ENCODE peak calls at places on chromosomes 2 and 18, in eight cellular contexts. O is Calu3, Y is H7, K is Right ventricle myocardium inferior, C is transverse colon, E is SW 1271, W is RCC 7860, T is head of caudate nucleus. B is an unnamed sample.

GRCh38 chr2:72837171-72837570 is 11.3 kb upstream of the EXOC6B start:
- DNase-seq in O (no peak), Y (no peak), K (no peak), C (no peak), E (no peak), W (no peak), T (no peak), B (no peak)

GRCh38 chr2:56811401-56811800 is 627.6 kb downstream of the CCDC85A start:
- DNase-seq in O (no peak), Y (no peak), K (no peak), C (no peak), E (no peak), W (no peak), T (no peak), B (no peak)

GRCh38 chr2:44361330-44362206 is at the start of the genes CAMKMT and PREPL:
- DNase-seq in O (peak; percentile 98), Y (peak; percentile 91), K (peak; percentile 99), C (peak; percentile 99), E (peak; percentile 89), W (peak; percentile 93), T (peak; percentile 97), B (peak; percentile 98)

GRCh38 chr2:181106229-181106628 is 125.8 kb downstream of the UBE2E3 start:
- DNase-seq in O (no peak), Y (no peak), K (no peak), C (no peak), E (no peak), W (no peak), T (no peak), B (no peak)

GRCh38 chr2:233285921-233286320 is 21.7 kb upstream of the SAG start:
- DNase-seq in O (no peak), Y (no peak), K (no peak), C (no peak), E (no peak), W (peak; percentile 22), T (no peak), B (no peak)

GRCh38 chr18:79926715-79927596 is 24.5 kb downstream of the SLC66A2 start:
- DNase-seq in O (no peak), Y (no peak), K (no peak), C (peak; percentile 3), E (no peak), W (no peak), T (peak; percentile 2), B (no peak)

GRCh38 chr2:199336546-199336945 is 121.2 kb downstream of the SATB2 start:
- DNase-seq in O (no peak), Y (no peak), K (no peak), C (no peak), E (no peak), W (no peak), T (no peak), B (no peak)

GRCh38 chr2:103773884-103774283 is 1012.1 kb downstream of the TMEM182 start:
- DNase-seq in O (no peak), Y (no peak), K (no peak), C (no peak), E (no peak), W (peak; percentile 79), T (no peak), B (no peak)

GRCh38 chr18:54280206-54280550 is 10.9 kb downstream of the POLI start:
- DNase-seq in O (no peak), Y (peak; percentile 6), K (no peak), C (no peak), E (no peak), W (no peak), T (no peak), B (no peak)

GRCh38 chr2:38066415-38066814 is 9.5 kb downstream of the CYP1B1 start:
- DNase-seq in O (no peak), Y (no peak), K (no peak), C (no peak), E (no peak), W (no peak), T (no peak), B (no peak)

GRCh38 chr2:108384662-108385393 is 7.1 kb downstream of the SULT1C4 start:
- DNase-seq in O (no peak), Y (no peak), K (no peak), C (no peak), E (no peak), W (no peak), T (no peak), B (no peak)

GRCh38 chr18:9184998-9185613 is 48.5 kb downstream of the ANKRD12 start:
- DNase-seq in O (no peak), Y (no peak), K (no peak), C (no peak), E (no peak), W (no peak), T (no peak), B (no peak)